ENCODE peak calls at places on chromosomes 11 and 22, in five cellular contexts. A is anterior cingulate cortex, P is NCI-H748 treated with DMSO at 0.1 percent for 48 hours, V is cardiac muscle cell, O is Kasumi-1. F is an unnamed sample.

GRCh38 chr11:62269654-62270278 is at the start of gene SCGB2A2:
- DNase-seq in A (no peak), P (no peak), V (no peak), O (no peak), F (no peak)

GRCh38 chr11:33375236-33375635 is 118.1 kb downstream of the HIPK3 start:
- DNase-seq in A (no peak), P (no peak), V (no peak), O (no peak), F (no peak)

GRCh38 chr11:103800406-103801114 is 235.9 kb upstream of the DDI1 start:
- DNase-seq in A (no peak), P (no peak), V (peak), O (no peak), F (no peak)

GRCh38 chr11:76598426-76598839 is 72.1 kb downstream of the LRRC32 start:
- DNase-seq in A (no peak), P (no peak), V (peak), O (peak), F (peak)

GRCh38 chr11:1978865-1979473 is 18.7 kb downstream of the H19 start:
- DNase-seq in A (no peak), P (no peak), V (no peak), O (no peak), F (no peak)

GRCh38 chr22:50702821-50703725 is 30.4 kb downstream of the SHANK3 start:
- DNase-seq in A (no peak), P (no peak), V (no peak), O (no peak), F (no peak)

GRCh38 chr11:57974830-57975229 is 48.9 kb upstream of the OR9Q1 start:
- DNase-seq in A (no peak), P (no peak), V (peak), O (no peak), F (no peak)

GRCh38 chr11:8826901-8827560 is 84.0 kb upstream of the AKIP1 start:
- DNase-seq in A (no peak), P (no peak), V (peak), O (no peak), F (peak)

GRCh38 chr11:2582436-2582931 is 117.3 kb downstream of the KCNQ1OT1 start:
- DNase-seq in A (no peak), P (no peak), V (peak), O (no peak), F (no peak)

F was measured in erythroblast.